ENCODE peak calls at places on chromosomes 12 and 14, in six cellular contexts. R, D, A, T, S and L are unnamed samples.

GRCh38 chr12:56261503-56262230 is 3.5 kb upstream of the ANKRD52 start:
- DNase-seq in T (peak; percentile 67), R (no peak), S (no peak), D (peak; percentile 35), A (peak; percentile 66), L (peak; percentile 69)

GRCh38 chr12:88243886-88244491 is 101.9 kb downstream of the TMTC3 start:
- DNase-seq in A (no peak), S (peak; percentile 40), R (no peak), D (no peak), T (no peak), L (no peak)

GRCh38 chr12:59780605-59781135 is 184.8 kb downstream of the SLC16A7 start:
- DNase-seq in S (peak; percentile 76), A (no peak), R (no peak), D (peak; percentile 26), T (peak; percentile 82), L (no peak)

GRCh38 chr12:124480469-124481256 is 86.7 kb downstream of the NCOR2 start:
- DNase-seq in T (peak; percentile 90), S (no peak), R (no peak), D (peak; percentile 74), A (peak; percentile 75), L (peak; percentile 72)

GRCh38 chr12:131865196-131865875 is 29.1 kb upstream of the ULK1 start:
- DNase-seq in S (no peak), D (peak; percentile 70), R (no peak), T (peak; percentile 16), A (no peak), L (peak; percentile 67)

GRCh38 chr12:116370004-116370404 is 92.5 kb upstream of the MED13L start:
- DNase-seq in A (no peak), S (no peak), T (peak; percentile 86), D (no peak), R (no peak), L (no peak)

GRCh38 chr12:131096681-131097181 is 143.0 kb downstream of the ADGRD1 start:
- DNase-seq in S (no peak), R (peak; percentile 65), A (peak; percentile 34), D (no peak), T (no peak), L (no peak)

GRCh38 chr12:45076417-45077031 is 25.6 kb upstream of the DBX2 start:
- DNase-seq in T (no peak), A (no peak), R (no peak), S (peak; percentile 86), D (no peak), L (no peak)

GRCh38 chr14:54756656-54757392 is 145.8 kb downstream of the GCH1 start:
- DNase-seq in A (no peak), S (no peak), T (no peak), D (no peak), R (peak; percentile 11), L (no peak)

GRCh38 chr12:101671157-101671791 is 26.2 kb upstream of the CHPT1 start:
- DNase-seq in T (no peak), D (peak; percentile 6), A (no peak), S (no peak), R (no peak), L (no peak)

GRCh38 chr14:63542231-63542999 is 762 bp downstream of the PPP2R5E start:
- DNase-seq in A (no peak), S (peak; percentile 67), R (peak; percentile 83), T (no peak), D (peak; percentile 18), L (no peak)

GRCh38 chr12:48026081-48026827 is 22.0 kb upstream of the COL2A1 start:
- DNase-seq in T (no peak), D (no peak), S (no peak), A (no peak), R (no peak), L (no peak)

GRCh38 chr12:24425601-24425970 is 476.1 kb upstream of the SOX5 start:
- DNase-seq in S (no peak), T (peak; percentile 92), R (no peak), A (no peak), D (no peak), L (peak; percentile 9)

GRCh38 chr14:89201645-89202044 is 215.4 kb downstream of the FOXN3 start:
- DNase-seq in S (no peak), D (no peak), A (no peak), R (no peak), T (no peak), L (no peak)

GRCh38 chr12:52667931-52668330 is 12.3 kb downstream of the KRT1 start:
- DNase-seq in S (no peak), D (no peak), A (no peak), T (no peak), R (no peak), L (no peak)

GRCh38 chr12:52670961-52671360 is 9.2 kb downstream of the KRT1 start:
- DNase-seq in S (no peak), A (no peak), D (no peak), T (no peak), R (no peak), L (no peak)

GRCh38 chr12:52670506-52670905 is 9.7 kb downstream of the KRT1 start:
- DNase-seq in T (no peak), S (no peak), A (no peak), D (no peak), R (no peak), L (no peak)

GRCh38 chr12:52669426-52669825 is 10.8 kb downstream of the KRT1 start:
- DNase-seq in A (no peak), T (no peak), D (no peak), S (no peak), R (no peak), L (no peak)

DNA sequence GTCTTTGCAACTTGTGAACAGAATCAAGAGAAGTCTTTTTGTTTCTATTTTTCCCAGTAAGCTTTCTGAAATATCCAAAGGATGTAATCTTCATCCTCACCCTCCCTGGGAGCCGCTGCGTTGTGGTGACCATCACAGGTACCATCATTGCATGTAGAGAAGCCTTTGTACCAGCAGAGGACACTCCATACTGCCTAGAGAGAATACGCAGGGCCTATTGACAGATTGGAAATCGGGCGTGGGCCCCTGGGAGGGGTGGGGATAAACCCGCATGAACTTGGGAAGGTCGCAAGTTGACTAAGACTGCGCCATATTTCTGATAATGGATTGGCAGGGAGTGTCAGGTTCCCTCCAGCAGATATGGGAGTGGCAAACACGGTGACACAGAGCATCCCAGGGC is 12.7 kb downstream of the KRT1 start:
- DNase-seq in A (no peak), D (no peak), T (peak; percentile 10), S (peak; percentile 47), R (no peak), L (no peak)
- TF ChIP-seq CTCF in A (no peak), D (no peak), T (peak; percentile 48), S (peak; percentile 57), R (no peak), L (no peak)

GRCh38 chr14:24430682-24431568 is 1.2 kb downstream of the KHNYN start:
- DNase-seq in R (no peak), D (no peak), S (peak; percentile 56), T (peak; percentile 76), A (no peak), L (no peak)
- TF ChIP-seq CTCF in R (no peak), D (no peak), S (no peak), T (peak; percentile 9), A (no peak), L (no peak)

GRCh38 chr12:69998922-69999321 is 173.9 kb downstream of the MYRFL start:
- DNase-seq in A (no peak), D (no peak), T (no peak), R (no peak), S (no peak), L (no peak)

GRCh38 chr12:69998011-69998410 is 173.0 kb downstream of the MYRFL start:
- DNase-seq in A (no peak), R (no peak), D (no peak), T (no peak), S (no peak), L (no peak)

GRCh38 chr12:69996722-69997121 is 171.7 kb downstream of the MYRFL start:
- DNase-seq in S (no peak), A (no peak), R (no peak), D (no peak), T (no peak), L (no peak)

GRCh38 chr12:70002097-70002911 is 177.3 kb downstream of the MYRFL start:
- DNase-seq in S (no peak), T (peak; percentile 6), R (no peak), D (no peak), A (peak; percentile 48), L (no peak)

DNA sequence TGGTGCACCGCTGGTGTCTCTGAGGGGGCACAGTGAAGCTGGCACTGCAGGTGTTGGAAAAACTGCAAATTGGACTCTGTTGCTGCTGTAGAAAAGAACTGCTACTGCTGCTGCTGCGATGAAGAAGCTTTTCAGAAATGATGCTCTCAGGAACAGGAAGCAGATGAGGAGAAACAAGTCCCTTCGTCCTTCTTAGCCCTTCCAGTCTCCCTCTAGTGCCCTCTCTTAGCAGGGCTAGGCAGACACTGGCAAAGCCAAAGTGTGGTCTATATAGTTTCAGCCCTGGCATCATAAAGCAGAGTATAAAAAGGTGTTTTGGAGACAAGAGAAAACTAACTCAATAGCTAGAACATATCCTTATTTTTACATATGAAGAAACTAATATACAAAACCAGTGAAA is 174.5 kb downstream of the MYRFL start:
- DNase-seq in A (no peak), S (no peak), R (no peak), D (no peak), T (no peak), L (no peak)
- TF ChIP-seq CTCF in A (no peak), S (no peak), R (no peak), D (no peak), T (no peak), L (no peak)

GRCh38 chr12:114636723-114637480 is 47.1 kb downstream of the TBX3 start:
- DNase-seq in R (no peak), A (no peak), D (peak; percentile 18), T (peak; percentile 41), S (peak; percentile 72), L (no peak)
- TF ChIP-seq CTCF in R (peak; percentile 18), A (no peak), D (peak; percentile 16), T (peak; percentile 71), S (peak; percentile 59), L (peak; percentile 34)